ENCODE peak calls at places on chromosomes 12 and 14, in four cellular contexts. L, S, D and N are unnamed samples.

GRCh38 chr14:35944847-35945246 is 118.7 kb downstream of the BRMS1L start:
- DNase-seq in L (peak; percentile 86), S (no peak), D (no peak), N (no peak)

GRCh38 chr12:57046947-57047890 is 2.7 kb downstream of the MYO1A start:
- DNase-seq in L (peak; percentile 36), S (no peak), D (no peak), N (no peak)

GRCh38 chr12:44873898-44874297 is 2.2 kb downstream of the NELL2 start:
- DNase-seq in L (no peak), S (no peak), D (no peak), N (no peak)

GRCh38 chr12:132116709-132117557 is 27.2 kb downstream of the DDX51 start:
- DNase-seq in L (peak; percentile 31), D (no peak), S (no peak), N (peak; percentile 56)

GRCh38 chr14:101070540-101071492 is 167.3 kb upstream of the RTL1 start:
- DNase-seq in L (peak; percentile 24), D (no peak), S (peak; percentile 50), N (peak; percentile 38)

GRCh38 chr14:35965425-35965824 is 139.3 kb downstream of the BRMS1L start:
- DNase-seq in L (no peak), D (no peak), S (no peak), N (no peak)

GRCh38 chr12:48197549-48197966 is 5.5 kb downstream of the OR10AD1 start:
- DNase-seq in L (no peak), D (no peak), S (no peak), N (no peak)

GRCh38 chr12:108642269-108642870 is 8.7 kb upstream of the SELPLG start:
- DNase-seq in L (peak; percentile 48), D (no peak), S (no peak), N (no peak)

GRCh38 chr12:16344269-16344668 is 3.2 kb upstream of the MGST1 start:
- DNase-seq in D (no peak), S (no peak), L (no peak), N (no peak)

GRCh38 chr12:88624911-88625310 is 44.6 kb upstream of the KITLG start:
- DNase-seq in L (no peak), D (no peak), S (no peak), N (no peak)

GRCh38 chr12:76608070-76608469 is 48.5 kb upstream of the OSBPL8 start:
- DNase-seq in S (no peak), L (no peak), D (no peak), N (no peak)

GRCh38 chr12:54349658-54350057 is 14.6 kb downstream of the GPR84 start:
- DNase-seq in D (no peak), L (no peak), S (no peak), N (no peak)

GRCh38 chr12:120100630-120101029 is 15.9 kb downstream of the RAB35 start:
- DNase-seq in S (peak; percentile 88), D (peak; percentile 86), L (no peak), N (peak; percentile 92)

GRCh38 chr12:3694673-3695072 is 58.2 kb downstream of the CRACR2A start:
- DNase-seq in L (no peak), D (no peak), S (no peak), N (no peak)

GRCh38 chr12:120971299-120972180 is 6.8 kb upstream of the HNF1A start:
- DNase-seq in D (no peak), S (peak; percentile 6), L (peak; percentile 76), N (no peak)

GRCh38 chr12:76083246-76083735 is 1.2 kb downstream of the NAP1L1 start:
- DNase-seq in S (no peak), L (no peak), D (no peak), N (no peak)

GRCh38 chr14:93785423-93785822 is 2.9 kb downstream of the PRIMA1 start:
- DNase-seq in D (no peak), S (no peak), L (no peak), N (no peak)

GRCh38 chr12:13609874-13610273 is 371.5 kb downstream of the GRIN2B start:
- DNase-seq in L (peak; percentile 7), S (no peak), D (no peak), N (no peak)

GRCh38 chr12:101336400-101336799 is 56.5 kb downstream of the UTP20 start:
- DNase-seq in S (no peak), D (no peak), L (no peak), N (no peak)

GRCh38 chr14:24426150-24426911 is 3.1 kb downstream of the CBLN3 start:
- DNase-seq in D (no peak), L (no peak), S (no peak), N (no peak)
- H3K27ac ChIP-seq in D (no peak overlapping the region), L (no peak overlapping the region), S (no peak overlapping the region), N (peak overlapping the region; percentile 68)

GRCh38 chr14:89041245-89041585 is 216.8 kb downstream of the TTC8 start:
- DNase-seq in L (no peak), D (no peak), S (peak; percentile 75), N (no peak)

GRCh38 chr14:89042021-89042420 is 217.6 kb downstream of the TTC8 start:
- DNase-seq in S (no peak), D (no peak), L (no peak), N (no peak)

GRCh38 chr14:89037065-89037464 is 212.6 kb downstream of the TTC8 start:
- DNase-seq in S (no peak), L (no peak), D (no peak), N (no peak)

GRCh38 chr14:89040080-89040437 is 215.6 kb downstream of the TTC8 start:
- DNase-seq in D (no peak), S (no peak), L (no peak), N (no peak)

DNA sequence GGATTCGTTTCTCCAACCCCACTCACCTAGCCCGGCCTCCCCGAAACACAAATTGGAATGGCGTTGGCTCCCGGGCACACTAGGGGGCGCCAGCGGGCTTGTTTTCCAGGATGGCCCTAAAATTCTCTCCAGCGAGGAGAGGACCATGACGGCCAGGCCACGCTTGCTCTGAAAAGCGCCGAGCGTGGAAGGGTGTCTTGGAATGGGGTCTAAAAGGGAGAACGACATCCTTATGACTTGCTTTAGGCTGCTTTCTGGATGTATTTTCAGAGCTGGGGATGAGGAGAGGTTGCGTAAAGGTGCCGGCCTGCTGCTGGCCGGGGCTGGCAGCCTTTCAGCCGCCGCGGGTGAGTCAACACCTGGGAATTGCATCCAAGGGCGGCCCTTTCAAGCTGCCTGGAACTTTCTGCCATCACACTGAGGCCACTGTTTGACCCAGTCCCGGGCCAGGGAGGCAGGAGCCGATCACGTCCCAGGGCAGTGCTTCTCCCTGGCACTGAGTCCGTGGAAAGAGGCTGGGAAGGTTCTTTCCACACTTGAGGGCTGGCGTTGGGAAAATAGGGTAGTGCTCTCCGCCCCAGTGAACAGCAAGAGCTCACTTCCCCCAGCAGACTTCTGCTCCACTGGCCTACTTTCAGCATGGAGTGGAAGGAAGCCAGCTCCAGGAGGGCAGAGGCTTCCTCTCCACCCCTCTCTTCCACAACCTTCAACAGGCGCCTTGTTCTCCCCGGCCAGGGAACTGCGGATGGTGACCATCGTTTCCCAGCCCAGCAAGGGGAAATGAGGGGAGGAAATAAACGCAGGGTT is 216.2 kb downstream of the TTC8 start:
- DNase-seq in D (peak; percentile 91), L (peak; percentile 98), S (peak; percentile 94), N (peak; percentile 95)
- H3K27ac ChIP-seq in D (peak overlapping the region; percentile 79), L (no peak overlapping the region), S (peak overlapping the region; percentile 93), N (peak overlapping the region; percentile 86)

DNA sequence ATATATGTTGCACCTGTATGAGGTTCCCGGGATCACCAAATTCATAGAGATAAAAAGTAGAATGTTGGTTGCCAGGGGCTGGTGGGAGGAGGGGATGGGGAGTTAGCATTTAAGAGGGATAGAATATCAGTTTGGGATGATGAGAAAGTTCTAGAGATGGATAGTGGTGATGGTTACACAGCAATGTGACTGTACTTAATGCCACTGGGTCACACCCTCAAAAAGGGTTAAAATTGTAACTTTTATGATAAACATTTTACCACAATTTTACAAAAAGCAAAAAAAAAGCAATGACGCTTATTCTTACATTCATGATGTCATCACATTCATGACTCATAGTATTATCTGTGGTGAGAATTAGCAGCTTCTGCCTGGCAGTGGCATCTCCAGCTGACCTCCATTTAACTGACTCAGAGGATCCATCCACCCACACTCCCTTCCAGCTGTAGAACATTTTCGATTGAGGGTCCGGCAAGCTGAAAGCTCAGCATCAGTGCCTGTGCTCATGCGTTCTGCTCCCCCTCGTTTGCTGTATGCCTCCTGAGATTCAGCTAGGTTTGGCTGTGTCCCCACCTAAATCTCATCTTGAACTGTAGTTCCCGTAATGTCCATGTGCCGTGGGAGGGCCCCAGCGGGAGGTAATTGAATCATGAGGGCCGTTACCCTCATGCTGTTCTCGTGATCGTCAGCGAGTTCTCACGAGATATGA is 64.8 kb upstream of the TMEM260 start:
- DNase-seq in D (no peak), L (peak; percentile 71), S (no peak), N (no peak)
- H3K27ac ChIP-seq in D (no peak overlapping the region), L (no peak overlapping the region), S (no peak overlapping the region), N (no peak overlapping the region)

GRCh38 chr14:96423446-96424103 is 31.6 kb downstream of the AK7 start:
- DNase-seq in L (no peak), S (no peak), D (no peak), N (no peak)
- H3K27ac ChIP-seq in L (no peak overlapping the region), S (no peak overlapping the region), D (no peak overlapping the region), N (no peak overlapping the region)